ENCODE peak calls at places on chromosomes 11 and 22, in six cellular contexts. One of them, this sample, is unnamed.
A peak's percentile ranks its signal among the peaks of the same experiment; 100 is the strongest.

GRCh38 chr22:37082251-37082650 is 27.3 kb downstream of the TMPRSS6 start:
- DNase-seq in LHCN-M2: no peak
- DNase-seq in mesothelial cell of epicardium: no peak
- DNase-seq in upper lobe of right lung: no peak
- DNase-seq in OCI-LY7: no peak
- DNase-seq in NCI-H1092 treated with DMSO at 0.1 percent for 48 hours: no peak
- DNase-seq in this sample: no peak

GRCh38 chr11:128938156-128938885 is 4.3 kb downstream of the TP53AIP1 start:
- DNase-seq in LHCN-M2: no peak
- DNase-seq in mesothelial cell of epicardium: no peak
- DNase-seq in upper lobe of right lung: no peak
- DNase-seq in OCI-LY7: no peak
- DNase-seq in NCI-H1092 treated with DMSO at 0.1 percent for 48 hours: no peak
- DNase-seq in this sample: no peak

GRCh38 chr11:130560000-130560852 is 111.8 kb downstream of the ADAMTS15 start:
- DNase-seq in LHCN-M2: no peak
- DNase-seq in mesothelial cell of epicardium: no peak
- DNase-seq in upper lobe of right lung: no peak
- DNase-seq in OCI-LY7: no peak
- DNase-seq in NCI-H1092 treated with DMSO at 0.1 percent for 48 hours: no peak
- DNase-seq in this sample: peak; percentile 79

GRCh38 chr11:45847908-45848316 is 637 bp downstream of the CRY2 start:
- DNase-seq in LHCN-M2: peak; percentile 48
- DNase-seq in mesothelial cell of epicardium: peak; percentile 51
- DNase-seq in upper lobe of right lung: peak; percentile 74
- DNase-seq in OCI-LY7: peak; percentile 69
- DNase-seq in NCI-H1092 treated with DMSO at 0.1 percent for 48 hours: no peak
- DNase-seq in this sample: peak; percentile 90

GRCh38 chr11:133803026-133803425 is 42.3 kb downstream of the SPATA19 start:
- DNase-seq in LHCN-M2: no peak
- DNase-seq in mesothelial cell of epicardium: no peak
- DNase-seq in upper lobe of right lung: no peak
- DNase-seq in OCI-LY7: no peak
- DNase-seq in NCI-H1092 treated with DMSO at 0.1 percent for 48 hours: no peak
- DNase-seq in this sample: no peak

GRCh38 chr22:49935561-49935960 is 17.1 kb downstream of the CRELD2 start:
- DNase-seq in LHCN-M2: no peak
- DNase-seq in mesothelial cell of epicardium: no peak
- DNase-seq in upper lobe of right lung: no peak
- DNase-seq in OCI-LY7: peak; percentile 67
- DNase-seq in NCI-H1092 treated with DMSO at 0.1 percent for 48 hours: no peak
- DNase-seq in this sample: no peak

GRCh38 chr11:66462911-66463310 is 3.8 kb upstream of the PELI3 start:
- DNase-seq in LHCN-M2: no peak
- DNase-seq in mesothelial cell of epicardium: no peak
- DNase-seq in upper lobe of right lung: no peak
- DNase-seq in OCI-LY7: no peak
- DNase-seq in NCI-H1092 treated with DMSO at 0.1 percent for 48 hours: no peak
- DNase-seq in this sample: no peak

GRCh38 chr11:117287668-117288067 is 3.5 kb upstream of the BACE1-AS start:
- DNase-seq in LHCN-M2: no peak
- DNase-seq in mesothelial cell of epicardium: no peak
- DNase-seq in upper lobe of right lung: no peak
- DNase-seq in OCI-LY7: no peak
- DNase-seq in NCI-H1092 treated with DMSO at 0.1 percent for 48 hours: no peak
- DNase-seq in this sample: no peak